ENCODE peak calls at places on chromosomes 5 and 9, in eight cellular contexts. D is cardiac fibroblast; W is fibroblast of lung; N is mesenchymal stem cell; T is tibial nerve; U is psoas muscle; V is mesendoderm; M is Jurkat, Clone E6-1. H is an unnamed sample.
A peak's percentile ranks its signal among the peaks of the same experiment; 100 is the strongest.

GRCh38 chr5:1302258-1302657 is 7.4 kb upstream of the TERT start:
- DNase-seq in D (no peak), W (no peak), N (no peak), T (no peak), U (no peak), V (no peak), M (no peak), H (no peak)

GRCh38 chr5:40834391-40834848 is 602 bp downstream of the RPL37 start:
- DNase-seq in D (peak; percentile 42), W (peak; percentile 49), N (peak; percentile 58), T (no peak), U (no peak), V (peak; percentile 38), M (no peak), H (no peak)

GRCh38 chr9:88783613-88784230 is 207.5 kb upstream of the S1PR3 start:
- DNase-seq in D (no peak), W (no peak), N (no peak), T (no peak), U (no peak), V (no peak), M (no peak), H (no peak)

GRCh38 chr5:61600945-61601491 is 269.0 kb downstream of the ZSWIM6 start:
- DNase-seq in D (peak; percentile 46), W (no peak), N (no peak), T (no peak), U (no peak), V (no peak), M (no peak), H (no peak)

GRCh38 chr9:71333311-71333710 is 211.9 kb upstream of the TRPM3 start:
- DNase-seq in D (no peak), W (no peak), N (no peak), T (no peak), U (no peak), V (peak; percentile 92), M (no peak), H (no peak)

GRCh38 chr5:11222169-11222568 is 461.1 kb upstream of the DAP start:
- DNase-seq in D (no peak), W (no peak), N (no peak), T (no peak), U (no peak), V (no peak), M (no peak), H (no peak)

GRCh38 chr9:106486685-106487084 is 376.3 kb upstream of the ZNF462 start:
- DNase-seq in D (no peak), W (no peak), N (no peak), T (no peak), U (no peak), V (no peak), M (no peak), H (no peak)

GRCh38 chr5:9380108-9380507 is 165.8 kb downstream of the SEMA5A start:
- DNase-seq in D (no peak), W (no peak), N (no peak), T (no peak), U (no peak), V (no peak), M (no peak), H (no peak)

GRCh38 chr9:116941266-116941665 is 254.2 kb downstream of the TRIM32 start:
- DNase-seq in D (no peak), W (no peak), N (no peak), T (no peak), U (no peak), V (no peak), M (no peak), H (no peak)

GRCh38 chr5:134554319-134555222 is 29.1 kb downstream of the JADE2 start:
- DNase-seq in D (peak; percentile 95), W (peak; percentile 72), N (peak; percentile 54), T (peak; percentile 42), U (peak; percentile 75), V (no peak), M (no peak), H (peak; percentile 72)

GRCh38 chr5:36790847-36791246 is 85.7 kb upstream of the NIPBL start:
- DNase-seq in D (no peak), W (peak; percentile 1), N (no peak), T (no peak), U (no peak), V (no peak), M (no peak), H (no peak)

GRCh38 chr5:129996896-129997295 is 92.6 kb downstream of the CHSY3 start:
- DNase-seq in D (peak; percentile 40), W (peak; percentile 25), N (peak; percentile 57), T (no peak), U (no peak), V (no peak), M (no peak), H (no peak)

GRCh38 chr9:85431396-85432102 is 310.2 kb downstream of the AGTPBP1 start:
- DNase-seq in D (no peak), W (no peak), N (peak; percentile 43), T (no peak), U (no peak), V (no peak), M (no peak), H (no peak)

GRCh38 chr9:111186021-111186420 is 144.0 kb downstream of the OR2K2 start:
- DNase-seq in D (no peak), W (no peak), N (no peak), T (no peak), U (no peak), V (no peak), M (no peak), H (no peak)

GRCh38 chr9:127122176-127123151 is at the start of gene ANGPTL2:
- DNase-seq in D (peak; percentile 99), W (peak; percentile 98), N (peak; percentile 96), T (peak; percentile 80), U (peak; percentile 96), V (peak; percentile 94), M (no peak), H (peak; percentile 93)

GRCh38 chr5:115813719-115814118 is 2.7 kb downstream of the CDO1 start:
- DNase-seq in D (no peak), W (no peak), N (no peak), T (no peak), U (no peak), V (no peak), M (peak; percentile 29), H (no peak)

GRCh38 chr5:162128117-162128516 is 60.5 kb downstream of the GABRG2 start:
- DNase-seq in D (no peak), W (no peak), N (no peak), T (no peak), U (no peak), V (peak; percentile 92), M (no peak), H (no peak)

GRCh38 chr9:129620669-129621295 is at the start of gene C9orf50:
- DNase-seq in D (no peak), W (no peak), N (no peak), T (no peak), U (no peak), V (no peak), M (no peak), H (no peak)
- H3K4me3 ChIP-seq in D (peak within 1 kb of the TSS; percentile 36), W (peak within 1 kb of the TSS; percentile 56), N (peak within 1 kb of the TSS; percentile 71), T (peak within 1 kb of the TSS; percentile 54), U (peak within 1 kb of the TSS; percentile 64), V (peak within 1 kb of the TSS; percentile 33), M (peak within 1 kb of the TSS; percentile 46), H (peak within 1 kb of the TSS; percentile 42)

DNA sequence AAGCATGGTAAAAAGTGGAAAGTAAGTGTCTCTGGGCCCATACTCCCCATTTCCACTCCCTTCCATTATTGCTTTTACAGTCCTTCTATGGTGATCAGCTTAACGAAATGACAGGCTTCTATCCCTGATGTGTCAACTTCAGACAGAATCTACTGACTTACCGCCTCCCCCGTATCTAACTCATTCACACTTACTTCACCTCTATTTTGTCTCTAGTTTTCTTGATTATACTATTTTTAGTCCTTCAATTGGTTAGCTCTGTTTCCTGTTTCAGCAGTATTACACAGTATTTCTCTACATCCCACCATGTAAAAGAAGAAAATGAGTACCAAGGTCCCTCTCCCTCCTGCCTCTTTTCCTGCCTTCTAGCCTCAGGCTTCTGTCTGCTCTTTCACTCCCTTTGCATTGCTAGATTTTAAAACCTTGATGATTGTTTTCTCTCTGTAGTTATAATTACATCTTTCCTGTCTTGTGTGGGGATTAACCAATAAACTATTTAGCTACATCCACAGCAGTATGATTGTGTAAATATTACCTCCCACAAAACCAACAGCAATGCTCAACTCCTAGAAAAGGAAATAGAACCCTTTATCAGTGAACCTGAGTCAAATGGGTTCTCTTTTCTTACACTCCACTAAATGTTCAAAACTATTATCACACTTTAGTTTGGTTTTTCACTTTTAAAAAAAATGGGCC is 53.4 kb downstream of the GNAQ start:
- DNase-seq in D (no peak), W (no peak), N (no peak), T (no peak), U (no peak), V (no peak), M (peak; percentile 41), H (no peak)
- H3K4me3 ChIP-seq in D (no peak overlapping the region), W (no peak overlapping the region), N (no peak overlapping the region), T (no peak overlapping the region), U (no peak overlapping the region), V (no peak overlapping the region), M (no peak overlapping the region), H (no peak overlapping the region)

GRCh38 chr9:16154570-16155078 is 601.8 kb downstream of the CCDC171 start:
- DNase-seq in D (no peak), W (peak; percentile 37), N (no peak), T (no peak), U (peak; percentile 66), V (peak; percentile 78), M (peak; percentile 75), H (peak; percentile 27)
- H3K4me3 ChIP-seq in D (no peak overlapping the region), W (no peak overlapping the region), N (peak overlapping the region; percentile 40), T (peak overlapping the region; percentile 14), U (peak overlapping the region; percentile 11), V (no peak overlapping the region), M (peak overlapping the region; percentile 39), H (peak overlapping the region; percentile 23)

GRCh38 chr9:125651907-125652306 is 55.1 kb downstream of the MAPKAP1 start:
- DNase-seq in D (no peak), W (no peak), N (no peak), T (no peak), U (no peak), V (no peak), M (no peak), H (no peak)

GRCh38 chr9:125649315-125649714 is 57.7 kb downstream of the MAPKAP1 start:
- DNase-seq in D (peak; percentile 59), W (peak; percentile 47), N (peak; percentile 93), T (no peak), U (peak; percentile 56), V (peak; percentile 67), M (no peak), H (peak; percentile 18)

GRCh38 chr9:125650271-125650737 is 56.7 kb downstream of the MAPKAP1 start:
- DNase-seq in D (peak; percentile 57), W (peak; percentile 44), N (peak; percentile 81), T (no peak), U (no peak), V (peak; percentile 51), M (no peak), H (no peak)

GRCh38 chr9:125648294-125648693 is 58.7 kb downstream of the MAPKAP1 start:
- DNase-seq in D (no peak), W (no peak), N (no peak), T (no peak), U (no peak), V (no peak), M (no peak), H (no peak)

DNA sequence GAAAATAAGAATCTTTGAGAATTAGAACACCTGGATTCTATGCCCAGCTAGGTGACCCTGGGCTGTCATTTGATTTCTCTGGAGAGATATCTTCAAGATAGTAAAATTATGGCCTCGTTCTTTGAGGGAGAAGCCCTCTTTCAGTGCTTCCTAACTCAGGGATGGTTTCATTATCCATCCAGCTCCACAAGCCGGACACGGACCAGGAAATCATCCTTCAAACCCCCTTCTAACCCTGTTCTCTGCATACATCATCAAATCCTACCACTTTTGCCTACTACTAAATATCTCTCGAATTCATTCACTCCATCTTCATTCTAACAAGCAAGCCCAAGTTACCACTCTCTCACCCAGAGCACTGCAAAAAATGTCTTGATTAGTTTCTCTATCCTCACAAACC is 57.2 kb downstream of the MAPKAP1 start:
- DNase-seq in D (no peak), W (no peak), N (peak; percentile 46), T (no peak), U (no peak), V (no peak), M (no peak), H (no peak)
- H3K4me3 ChIP-seq in D (no peak overlapping the region), W (peak overlapping the region; percentile 26), N (no peak overlapping the region), T (no peak overlapping the region), U (no peak overlapping the region), V (no peak overlapping the region), M (no peak overlapping the region), H (no peak overlapping the region)

H was measured in heart right ventricle.